ENCODE peak calls at places on chromosomes 3 and 15, in four cellular contexts. One of them, this sample, is unnamed.

GRCh38 chr15:68335251-68335650 is 57.7 kb downstream of the FEM1B start:
- DNase-seq in fibroblast of lung: peak
- DNase-seq in AG10803: peak
- DNase-seq in CD4-positive, CD25-positive, alpha-beta regulatory T cell: no peak
- DNase-seq in this sample: no peak

GRCh38 chr15:34732430-34732829 is 22.4 kb downstream of the GJD2 start:
- DNase-seq in CD4-positive, CD25-positive, alpha-beta regulatory T cell: no peak
- DNase-seq in AG10803: no peak
- DNase-seq in fibroblast of lung: no peak
- DNase-seq in this sample: no peak

GRCh38 chr15:73127302-73127936 is 75.2 kb downstream of the NEO1 start:
- DNase-seq in fibroblast of lung: peak
- DNase-seq in AG10803: peak
- DNase-seq in CD4-positive, CD25-positive, alpha-beta regulatory T cell: no peak
- DNase-seq in this sample: no peak

GRCh38 chr3:36373084-36373483 is 7.2 kb upstream of the STAC start:
- DNase-seq in AG10803: peak
- DNase-seq in fibroblast of lung: peak
- DNase-seq in CD4-positive, CD25-positive, alpha-beta regulatory T cell: no peak
- DNase-seq in this sample: no peak

GRCh38 chr3:164521139-164521538 is 557.2 kb downstream of the SI start:
- DNase-seq in fibroblast of lung: no peak
- DNase-seq in CD4-positive, CD25-positive, alpha-beta regulatory T cell: no peak
- DNase-seq in AG10803: no peak
- DNase-seq in this sample: no peak

GRCh38 chr15:32866486-32867312 is 148.9 kb downstream of the GREM1 start:
- DNase-seq in fibroblast of lung: peak
- DNase-seq in CD4-positive, CD25-positive, alpha-beta regulatory T cell: no peak
- DNase-seq in AG10803: peak
- DNase-seq in this sample: no peak

GRCh38 chr3:22585504-22585903 is 617.6 kb upstream of the UBE2E2 start:
- DNase-seq in fibroblast of lung: peak
- DNase-seq in CD4-positive, CD25-positive, alpha-beta regulatory T cell: no peak
- DNase-seq in AG10803: no peak
- DNase-seq in this sample: no peak

GRCh38 chr15:41332788-41333527 is at the start of gene NUSAP1:
- DNase-seq in AG10803: no peak
- DNase-seq in fibroblast of lung: no peak
- DNase-seq in CD4-positive, CD25-positive, alpha-beta regulatory T cell: peak
- DNase-seq in this sample: no peak

GRCh38 chr3:37620071-37620635 is 241.5 kb upstream of the CTDSPL start:
- DNase-seq in AG10803: no peak
- DNase-seq in CD4-positive, CD25-positive, alpha-beta regulatory T cell: no peak
- DNase-seq in fibroblast of lung: no peak
- DNase-seq in this sample: no peak

GRCh38 chr3:115111632-115112031 is 35.5 kb downstream of the ZBTB20 start:
- DNase-seq in AG10803: peak
- DNase-seq in fibroblast of lung: peak
- DNase-seq in CD4-positive, CD25-positive, alpha-beta regulatory T cell: no peak
- DNase-seq in this sample: no peak

GRCh38 chr3:117874904-117875874 is 1159.5 kb downstream of the IGSF11 start:
- DNase-seq in CD4-positive, CD25-positive, alpha-beta regulatory T cell: no peak
- DNase-seq in AG10803: no peak
- DNase-seq in fibroblast of lung: peak
- DNase-seq in this sample: no peak

GRCh38 chr3:189262746-189263145 is 91.0 kb downstream of the TPRG1 start:
- DNase-seq in fibroblast of lung: no peak
- DNase-seq in CD4-positive, CD25-positive, alpha-beta regulatory T cell: no peak
- DNase-seq in AG10803: no peak
- DNase-seq in this sample: no peak

This sample was measured in left lung.